ENCODE peak calls at places on chromosomes 4 and X, in eight cellular contexts. One of them, this sample, is unnamed.

GRCh38 chr4:113943863-113944262 is 35.6 kb downstream of the ARSJ start:
- DNase-seq in Panc1: no peak
- DNase-seq in HepG2: no peak
- DNase-seq in A549: no peak
- DNase-seq in HCT116: no peak
- DNase-seq in GM23338: no peak
- DNase-seq in SK-N-SH: no peak
- DNase-seq in K562: no peak
- DNase-seq in this sample: no peak

GRCh38 chrX:9606971-9607370 is 142.1 kb downstream of the TBL1X start:
- DNase-seq in Panc1: no peak
- DNase-seq in HepG2: no peak
- DNase-seq in A549: no peak
- DNase-seq in HCT116: no peak
- DNase-seq in GM23338: no peak
- DNase-seq in SK-N-SH: no peak
- DNase-seq in K562: no peak
- DNase-seq in this sample: no peak

GRCh38 chrX:11267311-11267910 is 25.8 kb upstream of the AMELX start:
- DNase-seq in Panc1: no peak
- DNase-seq in HepG2: peak
- DNase-seq in A549: no peak
- DNase-seq in HCT116: no peak
- DNase-seq in GM23338: no peak
- DNase-seq in SK-N-SH: no peak
- DNase-seq in K562: no peak
- DNase-seq in this sample: no peak

GRCh38 chr4:184268574-184269160 is 51.0 kb upstream of the ENPP6 start:
- DNase-seq in Panc1: no peak
- DNase-seq in HepG2: no peak
- DNase-seq in A549: no peak
- DNase-seq in HCT116: no peak
- DNase-seq in GM23338: no peak
- DNase-seq in SK-N-SH: no peak
- DNase-seq in K562: peak
- DNase-seq in this sample: no peak

GRCh38 chr4:40301592-40301991 is 33.5 kb upstream of the CHRNA9 start:
- DNase-seq in Panc1: no peak
- DNase-seq in HepG2: no peak
- DNase-seq in A549: no peak
- DNase-seq in HCT116: no peak
- DNase-seq in GM23338: no peak
- DNase-seq in SK-N-SH: no peak
- DNase-seq in K562: no peak
- DNase-seq in this sample: peak

GRCh38 chr4:8723222-8723980 is 130.8 kb downstream of the CPZ start:
- DNase-seq in Panc1: no peak
- DNase-seq in HepG2: no peak
- DNase-seq in A549: no peak
- DNase-seq in HCT116: no peak
- DNase-seq in GM23338: no peak
- DNase-seq in SK-N-SH: no peak
- DNase-seq in K562: no peak
- DNase-seq in this sample: no peak

GRCh38 chr4:24443200-24443599 is 141.2 kb downstream of the DHX15 start:
- DNase-seq in Panc1: no peak
- DNase-seq in HepG2: no peak
- DNase-seq in A549: no peak
- DNase-seq in HCT116: no peak
- DNase-seq in GM23338: no peak
- DNase-seq in SK-N-SH: no peak
- DNase-seq in K562: no peak
- DNase-seq in this sample: no peak

GRCh38 chrX:109889289-109890006 is 113.5 kb upstream of the TMEM164 start:
- DNase-seq in Panc1: no peak
- DNase-seq in HepG2: peak
- DNase-seq in A549: no peak
- DNase-seq in HCT116: no peak
- DNase-seq in GM23338: peak
- DNase-seq in SK-N-SH: no peak
- DNase-seq in K562: peak
- DNase-seq in this sample: peak

GRCh38 chr4:5711479-5712184 is 631 bp downstream of the EVC start:
- DNase-seq in Panc1: no peak
- DNase-seq in HepG2: peak
- DNase-seq in A549: peak
- DNase-seq in HCT116: no peak
- DNase-seq in GM23338: peak
- DNase-seq in SK-N-SH: no peak
- DNase-seq in K562: no peak
- DNase-seq in this sample: no peak

GRCh38 chr4:118327554-118328241 is 25.1 kb downstream of the PRSS12 start:
- DNase-seq in Panc1: no peak
- DNase-seq in HepG2: no peak
- DNase-seq in A549: no peak
- DNase-seq in HCT116: no peak
- DNase-seq in GM23338: no peak
- DNase-seq in SK-N-SH: peak
- DNase-seq in K562: no peak
- DNase-seq in this sample: no peak

GRCh38 chr4:51909236-51909703 is 66.3 kb downstream of the DCUN1D4 start:
- DNase-seq in Panc1: no peak
- DNase-seq in HepG2: peak
- DNase-seq in A549: no peak
- DNase-seq in HCT116: no peak
- DNase-seq in GM23338: no peak
- DNase-seq in SK-N-SH: no peak
- DNase-seq in K562: no peak
- DNase-seq in this sample: peak

GRCh38 chrX:48003367-48003757 is 427 bp downstream of the ZNF182 start:
- DNase-seq in Panc1: no peak
- DNase-seq in HepG2: no peak
- DNase-seq in A549: peak
- DNase-seq in HCT116: no peak
- DNase-seq in GM23338: no peak
- DNase-seq in SK-N-SH: peak
- DNase-seq in K562: peak
- DNase-seq in this sample: no peak

GRCh38 chrX:147910607-147911006 is 1.1 kb upstream of the FMR1 start:
- DNase-seq in Panc1: no peak
- DNase-seq in HepG2: no peak
- DNase-seq in A549: no peak
- DNase-seq in HCT116: no peak
- DNase-seq in GM23338: no peak
- DNase-seq in SK-N-SH: no peak
- DNase-seq in K562: no peak
- DNase-seq in this sample: no peak

GRCh38 chrX:46572295-46572936 is 1.1 kb upstream of the CHST7 start:
- DNase-seq in Panc1: no peak
- DNase-seq in HepG2: no peak
- DNase-seq in A549: peak
- DNase-seq in HCT116: no peak
- DNase-seq in GM23338: no peak
- DNase-seq in SK-N-SH: no peak
- DNase-seq in K562: no peak
- DNase-seq in this sample: peak

GRCh38 chr4:76302856-76303438 is 3.6 kb upstream of the STBD1 start:
- DNase-seq in Panc1: no peak
- DNase-seq in HepG2: no peak
- DNase-seq in A549: no peak
- DNase-seq in HCT116: no peak
- DNase-seq in GM23338: no peak
- DNase-seq in SK-N-SH: no peak
- DNase-seq in K562: peak
- DNase-seq in this sample: peak

GRCh38 chr4:76307670-76308014 is 1.1 kb downstream of the STBD1 start:
- DNase-seq in Panc1: no peak
- DNase-seq in HepG2: no peak
- DNase-seq in A549: no peak
- DNase-seq in HCT116: no peak
- DNase-seq in GM23338: no peak
- DNase-seq in SK-N-SH: peak
- DNase-seq in K562: no peak
- DNase-seq in this sample: no peak

GRCh38 chr4:76306882-76307669 is 543 bp downstream of the STBD1 start:
- DNase-seq in Panc1: no peak
- DNase-seq in HepG2: peak
- DNase-seq in A549: peak
- DNase-seq in HCT116: no peak
- DNase-seq in GM23338: peak
- DNase-seq in SK-N-SH: peak
- DNase-seq in K562: no peak
- DNase-seq in this sample: peak

GRCh38 chr4:76305971-76306881 is at the start of gene STBD1:
- DNase-seq in Panc1: no peak
- DNase-seq in HepG2: peak
- DNase-seq in A549: peak
- DNase-seq in HCT116: peak
- DNase-seq in GM23338: peak
- DNase-seq in SK-N-SH: peak
- DNase-seq in K562: peak
- DNase-seq in this sample: peak

GRCh38 chr4:76305033-76305687 is 1.4 kb upstream of the STBD1 start:
- DNase-seq in Panc1: no peak
- DNase-seq in HepG2: no peak
- DNase-seq in A549: no peak
- DNase-seq in HCT116: no peak
- DNase-seq in GM23338: no peak
- DNase-seq in SK-N-SH: no peak
- DNase-seq in K562: no peak
- DNase-seq in this sample: peak
- H3K4me3 ChIP-seq in Panc1: peak
- H3K4me3 ChIP-seq in HepG2: peak
- H3K4me3 ChIP-seq in A549: peak
- H3K4me3 ChIP-seq in HCT116: peak
- H3K4me3 ChIP-seq in GM23338: peak
- H3K4me3 ChIP-seq in SK-N-SH: peak
- H3K4me3 ChIP-seq in K562: no peak
- H3K4me3 ChIP-seq in this sample: peak

GRCh38 chr4:83643036-83643435 is 107.1 kb downstream of the GPAT3 start:
- DNase-seq in Panc1: no peak
- DNase-seq in HepG2: no peak
- DNase-seq in A549: no peak
- DNase-seq in HCT116: no peak
- DNase-seq in GM23338: no peak
- DNase-seq in SK-N-SH: no peak
- DNase-seq in K562: no peak
- DNase-seq in this sample: no peak

GRCh38 chr4:83646538-83646937 is 110.6 kb downstream of the GPAT3 start:
- DNase-seq in Panc1: no peak
- DNase-seq in HepG2: no peak
- DNase-seq in A549: no peak
- DNase-seq in HCT116: no peak
- DNase-seq in GM23338: no peak
- DNase-seq in SK-N-SH: no peak
- DNase-seq in K562: no peak
- DNase-seq in this sample: no peak

GRCh38 chr4:83639849-83640493 is 104.1 kb downstream of the GPAT3 start:
- DNase-seq in Panc1: peak
- DNase-seq in HepG2: peak
- DNase-seq in A549: peak
- DNase-seq in HCT116: peak
- DNase-seq in GM23338: peak
- DNase-seq in SK-N-SH: peak
- DNase-seq in K562: peak
- DNase-seq in this sample: peak

GRCh38 chr4:83644677-83645639 is 109.0 kb downstream of the GPAT3 start:
- DNase-seq in Panc1: peak
- DNase-seq in HepG2: peak
- DNase-seq in A549: peak
- DNase-seq in HCT116: peak
- DNase-seq in GM23338: peak
- DNase-seq in SK-N-SH: peak
- DNase-seq in K562: peak
- DNase-seq in this sample: peak
- TF ChIP-seq REST in Panc1: no peak
- TF ChIP-seq REST in HepG2: no peak
- TF ChIP-seq REST in A549: no peak
- TF ChIP-seq REST in HCT116: no peak
- TF ChIP-seq REST in GM23338: no peak
- TF ChIP-seq REST in SK-N-SH: no peak
- TF ChIP-seq REST in K562: no peak
- TF ChIP-seq REST in this sample: no peak

DNA sequence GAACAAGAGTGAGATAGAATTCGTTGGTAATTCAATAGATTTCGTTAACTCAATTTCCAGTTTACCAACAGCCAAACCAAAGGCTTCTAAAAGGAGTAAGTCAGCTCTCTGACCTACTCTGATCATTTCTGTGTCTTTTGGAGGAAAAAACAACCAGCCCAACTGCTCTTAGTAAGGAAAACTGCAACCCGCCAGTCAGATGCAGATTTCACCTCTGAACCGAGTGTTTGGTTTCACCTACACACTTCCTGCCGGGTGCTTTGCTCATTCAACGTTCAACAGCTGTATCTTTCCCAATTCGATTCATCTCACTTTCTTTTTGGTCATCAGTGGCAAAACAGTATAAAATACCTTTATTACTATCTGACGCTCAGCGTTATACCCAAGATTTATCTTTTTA is 24.5 kb downstream of the TMSB4X start:
- DNase-seq in Panc1: no peak
- DNase-seq in HepG2: no peak
- DNase-seq in A549: no peak
- DNase-seq in HCT116: no peak
- DNase-seq in GM23338: peak
- DNase-seq in SK-N-SH: no peak
- DNase-seq in K562: no peak
- DNase-seq in this sample: no peak
- H3K4me3 ChIP-seq in Panc1: no peak
- H3K4me3 ChIP-seq in HepG2: no peak
- H3K4me3 ChIP-seq in A549: no peak
- H3K4me3 ChIP-seq in HCT116: no peak
- H3K4me3 ChIP-seq in GM23338: no peak
- H3K4me3 ChIP-seq in SK-N-SH: no peak
- H3K4me3 ChIP-seq in K562: no peak
- H3K4me3 ChIP-seq in this sample: no peak

GRCh38 chrX:105880491-105880890 is 58.2 kb downstream of the NRK start:
- DNase-seq in Panc1: no peak
- DNase-seq in HepG2: no peak
- DNase-seq in A549: no peak
- DNase-seq in HCT116: no peak
- DNase-seq in GM23338: no peak
- DNase-seq in SK-N-SH: no peak
- DNase-seq in K562: no peak
- DNase-seq in this sample: no peak

DNA sequence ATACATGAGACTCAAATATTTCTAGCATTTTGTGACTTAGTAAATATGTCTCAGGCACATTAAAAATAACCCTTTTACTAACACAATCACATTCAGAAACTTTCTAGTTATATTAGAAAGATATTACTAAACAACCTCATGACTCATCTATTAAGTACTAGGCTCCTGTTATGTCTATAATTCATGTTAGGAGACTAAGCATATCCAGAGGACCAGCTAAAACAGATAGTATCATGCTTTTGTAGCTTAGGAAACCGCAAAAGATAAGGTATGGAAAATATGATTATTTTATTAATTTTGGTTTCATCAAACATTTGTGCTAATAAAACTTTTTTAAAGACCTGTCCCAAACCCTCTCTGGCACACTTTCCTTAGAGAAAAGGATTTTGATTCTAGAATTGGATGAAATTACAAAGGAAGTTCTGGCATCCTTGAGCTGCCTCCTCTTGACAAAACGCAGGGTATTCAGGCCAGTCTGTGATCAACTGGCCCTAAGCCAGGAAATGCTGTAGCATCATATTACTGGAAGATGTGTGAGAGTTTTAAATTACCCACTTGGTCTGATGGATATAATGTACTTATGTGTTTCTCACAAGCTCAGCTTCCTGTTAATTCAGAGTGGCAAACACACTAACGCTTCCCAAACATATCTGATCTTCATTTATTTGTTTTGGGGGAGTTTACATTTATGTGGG is 60.4 kb downstream of the NRK start:
- DNase-seq in Panc1: no peak
- DNase-seq in HepG2: no peak
- DNase-seq in A549: no peak
- DNase-seq in HCT116: no peak
- DNase-seq in GM23338: no peak
- DNase-seq in SK-N-SH: no peak
- DNase-seq in K562: no peak
- DNase-seq in this sample: no peak
- TF ChIP-seq REST in Panc1: no peak
- TF ChIP-seq REST in HepG2: no peak
- TF ChIP-seq REST in A549: no peak
- TF ChIP-seq REST in HCT116: no peak
- TF ChIP-seq REST in GM23338: no peak
- TF ChIP-seq REST in SK-N-SH: no peak
- TF ChIP-seq REST in K562: no peak
- TF ChIP-seq REST in this sample: no peak

This sample was measured in HL-60.